ENCODE peak calls at places on chromosomes 6 and 20, in four cellular contexts. V is endothelial cell of umbilical vein, Z is IMR-90, P is keratinocyte. B is an unnamed sample.

GRCh38 chr6:67345946-67346345 is 1289.1 kb upstream of the ADGRB3 start:
- DNase-seq in P (peak; percentile 23), Z (no peak), V (no peak), B (no peak)

GRCh38 chr6:138293996-138294395 is 75.7 kb upstream of the PBOV1 start:
- DNase-seq in Z (no peak), V (peak; percentile 35), P (no peak), B (no peak)

GRCh38 chr6:165676435-165677068 is 13.5 kb upstream of the PDE10A start:
- DNase-seq in P (no peak), Z (peak; percentile 20), V (peak; percentile 89), B (peak; percentile 15)

GRCh38 chr6:33123732-33124524 is 48.1 kb downstream of the HLA-DPB1 start:
- DNase-seq in Z (peak; percentile 30), P (no peak), V (no peak), B (peak; percentile 71)

GRCh38 chr6:127349980-127350379 is 6.6 kb upstream of the ECHDC1 start:
- DNase-seq in V (no peak), Z (no peak), P (no peak), B (no peak)

GRCh38 chr6:40855481-40855880 is 183.5 kb downstream of the UNC5CL start:
- DNase-seq in V (no peak), P (no peak), Z (no peak), B (no peak)

GRCh38 chr6:49541210-49541724 is 9.2 kb upstream of the C6orf141 start:
- DNase-seq in P (peak; percentile 80), V (peak; percentile 67), Z (peak; percentile 52), B (peak; percentile 31)

GRCh38 chr20:50321797-50322480 is 131.3 kb downstream of the CEBPB start:
- DNase-seq in Z (peak; percentile 72), P (no peak), V (no peak), B (no peak)

GRCh38 chr6:75752365-75752764 is 3.3 kb downstream of the MYO6 start:
- DNase-seq in P (no peak), V (peak; percentile 24), Z (peak; percentile 24), B (no peak)

GRCh38 chr6:875012-875411 is 182.1 kb upstream of the EXOC2 start:
- DNase-seq in V (no peak), Z (no peak), P (no peak), B (no peak)

GRCh38 chr6:118677193-118677592 is 25.8 kb upstream of the CEP85L start:
- DNase-seq in P (no peak), Z (no peak), V (no peak), B (no peak)

GRCh38 chr6:113376847-113377165 is 480.3 kb upstream of the MARCKS start:
- DNase-seq in V (no peak), P (no peak), Z (no peak), B (no peak)
- H3K9me1 ChIP-seq in V (no peaks in the 10 kb centered on the region), P (no peaks in the 10 kb centered on the region), Z (peaks cover 4% of the 10 kb centered on the region), B (no peaks in the 10 kb centered on the region)

GRCh38 chr6:52390361-52390727 is 28.4 kb downstream of the PAQR8 start:
- DNase-seq in Z (peak; percentile 73), P (peak; percentile 25), V (peak; percentile 65), B (peak; percentile 51)
- H3K9me1 ChIP-seq in Z (peaks cover 8% of the 10 kb centered on the region), P (no peaks in the 10 kb centered on the region), V (no peaks in the 10 kb centered on the region), B (no peaks in the 10 kb centered on the region)

GRCh38 chr6:119921491-119922010 is 572.0 kb upstream of the MAN1A1 start:
- DNase-seq in Z (no peak), V (no peak), P (no peak), B (no peak)

GRCh38 chr6:119917186-119917585 is 567.6 kb upstream of the MAN1A1 start:
- DNase-seq in P (no peak), V (no peak), Z (no peak), B (no peak)

GRCh38 chr6:119915971-119916370 is 566.4 kb upstream of the MAN1A1 start:
- DNase-seq in Z (no peak), V (no peak), P (peak; percentile 1), B (no peak)
- H3K9me1 ChIP-seq in Z (no peaks in the 10 kb centered on the region), V (no peaks in the 10 kb centered on the region), P (no peaks in the 10 kb centered on the region), B (no peaks in the 10 kb centered on the region)

GRCh38 chr20:53800418-53800817 is 206.8 kb upstream of the ZNF217 start:
- DNase-seq in Z (no peak), V (no peak), P (no peak), B (no peak)
- H3K9me1 ChIP-seq in Z (peaks cover 4% of the 10 kb centered on the region), V (no peaks in the 10 kb centered on the region), P (no peaks in the 10 kb centered on the region), B (no peaks in the 10 kb centered on the region)

DNA sequence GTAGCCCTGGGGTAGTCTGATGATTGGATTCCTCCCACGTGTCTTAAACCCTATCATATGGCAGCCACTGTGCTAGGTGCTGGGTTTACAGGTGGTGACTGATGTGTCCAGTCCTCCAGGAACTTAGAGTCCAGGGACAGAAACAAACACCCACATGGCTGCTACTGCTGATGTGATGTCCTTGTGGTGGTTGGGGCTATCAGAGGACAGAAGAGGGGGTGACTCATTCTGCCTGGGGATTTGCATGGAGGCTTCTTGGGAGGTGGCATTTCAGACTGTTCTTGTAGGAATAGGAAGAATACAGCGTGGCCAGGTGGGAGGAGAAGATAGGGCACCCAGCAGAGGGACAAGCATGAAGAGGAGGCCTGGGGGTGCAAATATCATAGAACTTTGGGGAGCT is 9.8 kb downstream of the RAET1G start:
- DNase-seq in Z (no peak), V (no peak), P (no peak), B (no peak)
- H3K9me1 ChIP-seq in Z (peaks cover 4% of the 10 kb centered on the region), V (no peaks in the 10 kb centered on the region), P (no peaks in the 10 kb centered on the region), B (no peaks in the 10 kb centered on the region)

DNA sequence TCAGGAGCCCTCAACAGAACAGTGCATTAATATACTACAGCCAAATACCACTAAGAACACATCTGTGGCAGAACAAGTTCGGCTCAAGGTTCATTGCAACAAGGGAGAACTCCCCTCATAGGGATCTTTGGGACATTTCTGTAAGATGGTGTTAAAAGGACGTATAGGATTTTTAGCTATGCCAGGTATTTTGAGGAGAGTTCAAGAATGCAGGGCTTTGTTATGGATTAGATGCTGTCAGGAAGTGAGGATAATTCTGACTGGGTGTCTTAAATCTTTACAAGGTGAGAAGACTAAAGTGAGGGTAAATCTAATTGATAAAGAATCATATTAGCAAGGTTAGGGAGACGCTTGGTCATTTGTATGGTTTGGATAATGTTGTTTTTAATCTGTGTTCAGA is 83.7 kb upstream of the AHI1 start:
- DNase-seq in V (no peak), P (no peak), Z (no peak), B (no peak)
- H3K9me1 ChIP-seq in V (no peaks in the 10 kb centered on the region), P (no peaks in the 10 kb centered on the region), Z (peaks cover 3% of the 10 kb centered on the region), B (no peaks in the 10 kb centered on the region)

GRCh38 chr6:38352636-38353035 is 287.1 kb downstream of the BTBD9 start:
- DNase-seq in V (no peak), P (no peak), Z (peak; percentile 47), B (no peak)
- H3K9me1 ChIP-seq in V (no peaks in the 10 kb centered on the region), P (no peaks in the 10 kb centered on the region), Z (peaks cover 5% of the 10 kb centered on the region), B (no peaks in the 10 kb centered on the region)

GRCh38 chr6:116158641-116159040 is 32.7 kb upstream of the COL10A1 start:
- DNase-seq in P (no peak), Z (peak; percentile 39), V (no peak), B (no peak)
- H3K9me1 ChIP-seq in P (peaks cover 2% of the 10 kb centered on the region), Z (no peaks in the 10 kb centered on the region), V (no peaks in the 10 kb centered on the region), B (no peaks in the 10 kb centered on the region)